ENCODE peak calls at places on chromosomes 7 and 10, in eight cellular contexts. One of them, this sample, is unnamed.

GRCh38 chr10:8116926-8117493 is 62.5 kb downstream of the GATA3 start:
- DNase-seq in mammary epithelial cell: no peak
- DNase-seq in left ventricle myocardium inferior: no peak
- DNase-seq in tibial artery: no peak
- DNase-seq in astrocyte of the cerebellum: no peak
- DNase-seq in HL-60: no peak
- DNase-seq in fibroblast of the aortic adventitia: no peak
- DNase-seq in right atrium auricular region: no peak
- DNase-seq in this sample: no peak

GRCh38 chr7:25407932-25408480 is 179.7 kb upstream of the NPVF start:
- DNase-seq in HL-60: no peak
- DNase-seq in mammary epithelial cell: no peak
- DNase-seq in astrocyte of the cerebellum: no peak
- DNase-seq in right atrium auricular region: no peak
- DNase-seq in fibroblast of the aortic adventitia: no peak
- DNase-seq in left ventricle myocardium inferior: no peak
- DNase-seq in tibial artery: no peak
- DNase-seq in this sample: no peak

GRCh38 chr7:115340828-115341227 is 418.9 kb downstream of the MDFIC start:
- DNase-seq in right atrium auricular region: no peak
- DNase-seq in left ventricle myocardium inferior: no peak
- DNase-seq in HL-60: no peak
- DNase-seq in astrocyte of the cerebellum: peak
- DNase-seq in tibial artery: no peak
- DNase-seq in mammary epithelial cell: peak
- DNase-seq in fibroblast of the aortic adventitia: peak
- DNase-seq in this sample: peak

GRCh38 chr10:131821378-131822012 is 79.3 kb upstream of the PPP2R2D start:
- DNase-seq in mammary epithelial cell: no peak
- DNase-seq in left ventricle myocardium inferior: no peak
- DNase-seq in HL-60: no peak
- DNase-seq in tibial artery: no peak
- DNase-seq in right atrium auricular region: no peak
- DNase-seq in fibroblast of the aortic adventitia: no peak
- DNase-seq in astrocyte of the cerebellum: no peak
- DNase-seq in this sample: no peak

GRCh38 chr10:12655940-12656339 is 306.6 kb downstream of the CAMK1D start:
- DNase-seq in HL-60: no peak
- DNase-seq in astrocyte of the cerebellum: no peak
- DNase-seq in tibial artery: no peak
- DNase-seq in mammary epithelial cell: no peak
- DNase-seq in right atrium auricular region: no peak
- DNase-seq in left ventricle myocardium inferior: no peak
- DNase-seq in fibroblast of the aortic adventitia: no peak
- DNase-seq in this sample: no peak

GRCh38 chr10:78349165-78349516 is 315.5 kb downstream of the RPS24 start:
- DNase-seq in fibroblast of the aortic adventitia: no peak
- DNase-seq in tibial artery: peak
- DNase-seq in left ventricle myocardium inferior: peak
- DNase-seq in right atrium auricular region: peak
- DNase-seq in mammary epithelial cell: no peak
- DNase-seq in HL-60: no peak
- DNase-seq in astrocyte of the cerebellum: no peak
- DNase-seq in this sample: no peak

GRCh38 chr7:158317238-158318205 is 270.1 kb downstream of the PTPRN2 start:
- DNase-seq in tibial artery: no peak
- DNase-seq in left ventricle myocardium inferior: no peak
- DNase-seq in mammary epithelial cell: no peak
- DNase-seq in HL-60: no peak
- DNase-seq in astrocyte of the cerebellum: no peak
- DNase-seq in fibroblast of the aortic adventitia: no peak
- DNase-seq in right atrium auricular region: peak
- DNase-seq in this sample: no peak

GRCh38 chr10:131430716-131431402 is 119.3 kb upstream of the TCERG1L start:
- DNase-seq in fibroblast of the aortic adventitia: no peak
- DNase-seq in astrocyte of the cerebellum: no peak
- DNase-seq in mammary epithelial cell: no peak
- DNase-seq in right atrium auricular region: no peak
- DNase-seq in left ventricle myocardium inferior: no peak
- DNase-seq in tibial artery: no peak
- DNase-seq in HL-60: no peak
- DNase-seq in this sample: no peak

GRCh38 chr7:90763108-90763507 is 167.0 kb downstream of the CDK14 start:
- DNase-seq in mammary epithelial cell: no peak
- DNase-seq in astrocyte of the cerebellum: no peak
- DNase-seq in right atrium auricular region: no peak
- DNase-seq in tibial artery: no peak
- DNase-seq in HL-60: no peak
- DNase-seq in left ventricle myocardium inferior: no peak
- DNase-seq in fibroblast of the aortic adventitia: no peak
- DNase-seq in this sample: no peak

GRCh38 chr7:81155654-81156373 is 237.0 kb upstream of the SEMA3C start:
- DNase-seq in mammary epithelial cell: peak
- DNase-seq in left ventricle myocardium inferior: no peak
- DNase-seq in tibial artery: no peak
- DNase-seq in fibroblast of the aortic adventitia: no peak
- DNase-seq in HL-60: no peak
- DNase-seq in right atrium auricular region: no peak
- DNase-seq in astrocyte of the cerebellum: no peak
- DNase-seq in this sample: peak

GRCh38 chr7:26864309-26865093 is at the start of gene SKAP2:
- DNase-seq in fibroblast of the aortic adventitia: peak
- DNase-seq in HL-60: peak
- DNase-seq in tibial artery: peak
- DNase-seq in right atrium auricular region: peak
- DNase-seq in astrocyte of the cerebellum: peak
- DNase-seq in mammary epithelial cell: peak
- DNase-seq in left ventricle myocardium inferior: peak
- DNase-seq in this sample: peak

GRCh38 chr7:154913645-154914579 is 89.0 kb downstream of the PAXIP1 start:
- DNase-seq in right atrium auricular region: peak
- DNase-seq in fibroblast of the aortic adventitia: peak
- DNase-seq in mammary epithelial cell: peak
- DNase-seq in tibial artery: peak
- DNase-seq in HL-60: peak
- DNase-seq in left ventricle myocardium inferior: peak
- DNase-seq in astrocyte of the cerebellum: peak
- DNase-seq in this sample: peak

GRCh38 chr7:41415473-41416207 is 287.2 kb downstream of the INHBA start:
- DNase-seq in right atrium auricular region: no peak
- DNase-seq in mammary epithelial cell: peak
- DNase-seq in HL-60: no peak
- DNase-seq in left ventricle myocardium inferior: no peak
- DNase-seq in fibroblast of the aortic adventitia: peak
- DNase-seq in astrocyte of the cerebellum: no peak
- DNase-seq in tibial artery: no peak
- DNase-seq in this sample: no peak

GRCh38 chr10:7635431-7636125 is 31.2 kb downstream of the ITIH5 start:
- DNase-seq in fibroblast of the aortic adventitia: no peak
- DNase-seq in mammary epithelial cell: no peak
- DNase-seq in right atrium auricular region: no peak
- DNase-seq in left ventricle myocardium inferior: no peak
- DNase-seq in tibial artery: no peak
- DNase-seq in HL-60: no peak
- DNase-seq in astrocyte of the cerebellum: no peak
- DNase-seq in this sample: no peak

GRCh38 chr10:43998021-43998809 is 349.5 kb upstream of the ZNF32 start:
- DNase-seq in tibial artery: no peak
- DNase-seq in HL-60: no peak
- DNase-seq in astrocyte of the cerebellum: no peak
- DNase-seq in left ventricle myocardium inferior: no peak
- DNase-seq in mammary epithelial cell: no peak
- DNase-seq in right atrium auricular region: no peak
- DNase-seq in fibroblast of the aortic adventitia: peak
- DNase-seq in this sample: peak

GRCh38 chr10:116773306-116773705 is 30.9 kb upstream of the HSPA12A start:
- DNase-seq in mammary epithelial cell: no peak
- DNase-seq in astrocyte of the cerebellum: no peak
- DNase-seq in right atrium auricular region: no peak
- DNase-seq in tibial artery: no peak
- DNase-seq in fibroblast of the aortic adventitia: no peak
- DNase-seq in HL-60: no peak
- DNase-seq in left ventricle myocardium inferior: no peak
- DNase-seq in this sample: no peak

GRCh38 chr10:76774987-76775603 is 862.5 kb downstream of the KCNMA1 start:
- DNase-seq in left ventricle myocardium inferior: peak
- DNase-seq in right atrium auricular region: peak
- DNase-seq in astrocyte of the cerebellum: no peak
- DNase-seq in HL-60: no peak
- DNase-seq in tibial artery: no peak
- DNase-seq in mammary epithelial cell: no peak
- DNase-seq in fibroblast of the aortic adventitia: no peak
- DNase-seq in this sample: no peak

DNA sequence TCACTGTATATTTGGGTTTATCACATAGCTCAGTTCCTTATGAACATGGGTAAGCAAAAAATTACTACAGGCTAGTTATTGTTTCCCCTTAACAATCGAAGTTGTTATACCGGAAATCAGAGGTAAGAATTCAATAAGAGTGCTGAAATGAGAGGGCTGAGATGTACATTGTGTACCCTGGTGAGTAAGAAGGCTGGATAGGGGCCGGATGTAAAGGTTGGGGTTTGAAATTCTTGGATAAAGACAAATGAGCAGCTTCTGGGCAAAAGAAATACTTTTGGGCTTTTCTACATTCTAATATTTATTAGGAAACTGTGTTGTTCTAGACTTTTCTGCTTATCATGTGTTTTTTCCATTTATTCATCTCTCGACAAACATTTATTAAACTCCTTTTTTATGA is 155.1 kb downstream of the PLXDC2 start:
- DNase-seq in right atrium auricular region: no peak
- DNase-seq in left ventricle myocardium inferior: no peak
- DNase-seq in mammary epithelial cell: peak
- DNase-seq in HL-60: no peak
- DNase-seq in astrocyte of the cerebellum: no peak
- DNase-seq in tibial artery: no peak
- DNase-seq in fibroblast of the aortic adventitia: no peak
- DNase-seq in this sample: no peak
- H3K4me3 ChIP-seq in right atrium auricular region: no peak
- H3K4me3 ChIP-seq in left ventricle myocardium inferior: no peak
- H3K4me3 ChIP-seq in mammary epithelial cell: no peak
- H3K4me3 ChIP-seq in HL-60: no peak
- H3K4me3 ChIP-seq in astrocyte of the cerebellum: no peak
- H3K4me3 ChIP-seq in tibial artery: no peak
- H3K4me3 ChIP-seq in fibroblast of the aortic adventitia: no peak
- H3K4me3 ChIP-seq in this sample: no peak

DNA sequence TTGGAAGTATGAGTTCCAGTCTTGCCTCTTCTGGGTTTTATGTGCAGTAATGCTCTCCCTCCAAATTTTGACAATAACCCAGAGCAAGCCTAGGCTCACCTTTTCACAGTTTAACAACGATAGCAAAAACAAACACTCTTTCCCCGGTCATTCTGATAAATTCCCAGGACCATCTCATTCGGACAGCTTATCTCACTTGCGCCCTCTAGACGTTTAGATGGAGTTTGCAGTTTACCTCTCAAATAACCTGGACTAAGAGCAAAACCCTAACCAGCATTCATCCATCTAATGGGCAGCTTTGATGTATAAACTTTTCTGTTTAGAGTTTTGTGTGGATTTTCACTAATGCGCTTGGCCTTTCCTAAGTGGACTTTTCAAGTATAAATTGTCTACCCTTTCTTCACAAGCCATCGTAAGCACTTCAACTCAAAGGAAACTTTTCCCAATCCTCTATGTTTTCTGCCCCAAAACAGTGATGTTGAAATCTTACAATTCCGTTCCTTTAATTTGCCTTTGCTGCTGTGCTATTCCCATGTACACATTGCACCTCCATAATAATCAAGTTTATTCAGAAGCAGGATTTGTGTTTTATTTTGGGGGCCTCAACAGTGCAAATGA is 114.9 kb downstream of the HDAC9 start:
- DNase-seq in left ventricle myocardium inferior: no peak
- DNase-seq in right atrium auricular region: no peak
- DNase-seq in astrocyte of the cerebellum: no peak
- DNase-seq in tibial artery: no peak
- DNase-seq in HL-60: no peak
- DNase-seq in fibroblast of the aortic adventitia: peak
- DNase-seq in mammary epithelial cell: peak
- DNase-seq in this sample: peak
- TF ChIP-seq CTCF in left ventricle myocardium inferior: peak
- TF ChIP-seq CTCF in right atrium auricular region: peak
- TF ChIP-seq CTCF in astrocyte of the cerebellum: peak
- TF ChIP-seq CTCF in tibial artery: peak
- TF ChIP-seq CTCF in HL-60: peak
- TF ChIP-seq CTCF in fibroblast of the aortic adventitia: peak
- TF ChIP-seq CTCF in mammary epithelial cell: peak
- TF ChIP-seq CTCF in this sample: peak

DNA sequence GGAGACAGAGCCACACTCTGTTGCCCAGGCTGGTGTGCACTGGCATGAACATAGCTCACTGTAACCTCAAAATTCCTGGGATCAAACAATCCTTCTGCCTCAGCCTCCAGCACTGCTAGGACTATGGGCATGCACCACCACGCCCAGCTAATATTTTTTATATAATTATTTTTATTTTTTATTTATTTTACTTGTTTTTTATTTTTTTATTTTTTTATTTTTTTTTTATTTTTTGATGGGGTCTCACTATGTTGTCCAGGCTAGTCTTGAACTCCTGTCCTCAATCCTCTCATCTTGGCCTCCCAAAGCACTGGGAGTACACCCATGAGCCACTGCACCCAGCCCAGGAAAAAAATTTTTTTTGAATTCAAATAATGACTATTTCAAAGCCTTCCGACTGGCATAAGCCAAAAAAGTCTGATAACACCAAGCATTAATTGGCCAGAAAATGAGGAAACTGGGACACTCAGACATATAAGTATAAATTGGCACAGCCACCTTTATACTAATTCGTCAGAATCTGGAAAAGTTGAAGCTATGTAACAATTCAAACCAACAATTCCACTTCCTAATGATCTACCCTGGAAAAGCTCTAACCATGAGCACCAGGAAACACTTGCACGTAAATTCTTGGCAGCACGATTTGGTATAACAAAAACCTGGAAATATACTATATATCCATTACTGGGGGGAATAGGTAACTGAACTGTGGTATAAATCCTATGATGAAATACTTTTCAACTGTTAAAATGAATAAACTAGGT is 6.3 kb downstream of the ZC3HAV1 start:
- DNase-seq in astrocyte of the cerebellum: no peak
- DNase-seq in left ventricle myocardium inferior: no peak
- DNase-seq in HL-60: no peak
- DNase-seq in mammary epithelial cell: no peak
- DNase-seq in right atrium auricular region: no peak
- DNase-seq in fibroblast of the aortic adventitia: peak
- DNase-seq in tibial artery: no peak
- DNase-seq in this sample: no peak
- H3K4me3 ChIP-seq in astrocyte of the cerebellum: no peak
- H3K4me3 ChIP-seq in left ventricle myocardium inferior: peak
- H3K4me3 ChIP-seq in HL-60: peak
- H3K4me3 ChIP-seq in mammary epithelial cell: no peak
- H3K4me3 ChIP-seq in right atrium auricular region: no peak
- H3K4me3 ChIP-seq in fibroblast of the aortic adventitia: no peak
- H3K4me3 ChIP-seq in tibial artery: no peak
- H3K4me3 ChIP-seq in this sample: no peak

DNA sequence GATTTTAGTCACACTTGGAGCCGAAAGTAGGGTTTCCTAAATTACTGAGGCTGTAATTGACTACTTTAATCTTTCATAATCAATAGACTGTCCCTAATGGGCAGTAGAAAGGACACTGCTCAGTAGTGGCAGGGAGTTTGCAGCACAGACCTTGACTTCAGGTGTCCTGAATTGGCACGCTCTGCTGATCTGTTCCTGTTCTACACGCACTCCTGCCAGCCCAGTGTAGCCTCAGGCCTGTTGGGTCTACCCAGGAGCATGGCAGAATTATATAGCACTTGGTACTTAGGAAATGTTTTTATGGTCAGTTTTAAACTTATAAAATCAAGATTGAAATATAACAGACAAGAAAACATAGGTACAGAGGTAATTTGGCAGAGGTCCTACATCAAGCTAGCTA is 9.0 kb downstream of the EIF4H start:
- DNase-seq in right atrium auricular region: no peak
- DNase-seq in fibroblast of the aortic adventitia: no peak
- DNase-seq in astrocyte of the cerebellum: no peak
- DNase-seq in tibial artery: no peak
- DNase-seq in HL-60: no peak
- DNase-seq in mammary epithelial cell: no peak
- DNase-seq in left ventricle myocardium inferior: no peak
- DNase-seq in this sample: no peak
- TF ChIP-seq CTCF in right atrium auricular region: no peak
- TF ChIP-seq CTCF in fibroblast of the aortic adventitia: no peak
- TF ChIP-seq CTCF in astrocyte of the cerebellum: no peak
- TF ChIP-seq CTCF in tibial artery: no peak
- TF ChIP-seq CTCF in HL-60: no peak
- TF ChIP-seq CTCF in mammary epithelial cell: no peak
- TF ChIP-seq CTCF in left ventricle myocardium inferior: no peak
- TF ChIP-seq CTCF in this sample: no peak

This sample was measured in astrocyte of the spinal cord.